ENCODE peak calls at places on chromosomes 6 and 20, in six cellular contexts. One of them, this sample, is unnamed. For H3K36me3, the result is how much of the 10 kb centered on the place peaks cover.

GRCh38 chr6:170443151-170443662 is 109.9 kb downstream of the PSMB1 start:
- DNase-seq in WERI-Rb-1: no peak
- DNase-seq in H7: peak
- DNase-seq in kidney: no peak
- DNase-seq in aorta: no peak
- DNase-seq in Peyer's patch: no peak
- DNase-seq in this sample: no peak

GRCh38 chr6:149264629-149265028 is 52.9 kb upstream of the TAB2 start:
- DNase-seq in WERI-Rb-1: no peak
- DNase-seq in H7: no peak
- DNase-seq in kidney: no peak
- DNase-seq in aorta: no peak
- DNase-seq in Peyer's patch: peak
- DNase-seq in this sample: no peak

GRCh38 chr6:113859349-113860164 is 2.4 kb downstream of the MARCKS start:
- DNase-seq in WERI-Rb-1: peak
- DNase-seq in H7: peak
- DNase-seq in kidney: peak
- DNase-seq in aorta: peak
- DNase-seq in Peyer's patch: no peak
- DNase-seq in this sample: peak

GRCh38 chr20:46852313-46852712 is 42.3 kb upstream of the EYA2 start:
- DNase-seq in WERI-Rb-1: no peak
- DNase-seq in H7: no peak
- DNase-seq in kidney: no peak
- DNase-seq in aorta: no peak
- DNase-seq in Peyer's patch: no peak
- DNase-seq in this sample: no peak

GRCh38 chr6:121897337-121897760 is 461.9 kb downstream of the GJA1 start:
- DNase-seq in WERI-Rb-1: no peak
- DNase-seq in H7: no peak
- DNase-seq in kidney: no peak
- DNase-seq in aorta: no peak
- DNase-seq in Peyer's patch: no peak
- DNase-seq in this sample: no peak

GRCh38 chr6:31952140-31952805 is 6.4 kb downstream of the CFB start:
- DNase-seq in WERI-Rb-1: peak
- DNase-seq in H7: peak
- DNase-seq in kidney: peak
- DNase-seq in aorta: peak
- DNase-seq in Peyer's patch: peak
- DNase-seq in this sample: peak

GRCh38 chr6:69279805-69280204 is 517.0 kb downstream of the LMBRD1 start:
- DNase-seq in WERI-Rb-1: no peak
- DNase-seq in H7: no peak
- DNase-seq in kidney: no peak
- DNase-seq in aorta: no peak
- DNase-seq in Peyer's patch: no peak
- DNase-seq in this sample: no peak

GRCh38 chr20:58883243-58883691 is 30.8 kb downstream of the GNAS start:
- DNase-seq in WERI-Rb-1: no peak
- DNase-seq in H7: peak
- DNase-seq in kidney: no peak
- DNase-seq in aorta: no peak
- DNase-seq in Peyer's patch: no peak
- DNase-seq in this sample: no peak

GRCh38 chr6:134111062-134111677 is 58.7 kb upstream of the SLC2A12 start:
- DNase-seq in WERI-Rb-1: peak
- DNase-seq in H7: peak
- DNase-seq in kidney: no peak
- DNase-seq in aorta: no peak
- DNase-seq in Peyer's patch: no peak
- DNase-seq in this sample: no peak

GRCh38 chr20:41134362-41135186 is 2.8 kb upstream of the PLCG1 start:
- DNase-seq in WERI-Rb-1: no peak
- DNase-seq in H7: no peak
- DNase-seq in kidney: no peak
- DNase-seq in aorta: no peak
- DNase-seq in Peyer's patch: no peak
- DNase-seq in this sample: no peak

GRCh38 chr20:4673371-4674001 is 48.2 kb upstream of the PRND start:
- DNase-seq in WERI-Rb-1: no peak
- DNase-seq in H7: no peak
- DNase-seq in kidney: no peak
- DNase-seq in aorta: no peak
- DNase-seq in Peyer's patch: no peak
- DNase-seq in this sample: no peak

DNA sequence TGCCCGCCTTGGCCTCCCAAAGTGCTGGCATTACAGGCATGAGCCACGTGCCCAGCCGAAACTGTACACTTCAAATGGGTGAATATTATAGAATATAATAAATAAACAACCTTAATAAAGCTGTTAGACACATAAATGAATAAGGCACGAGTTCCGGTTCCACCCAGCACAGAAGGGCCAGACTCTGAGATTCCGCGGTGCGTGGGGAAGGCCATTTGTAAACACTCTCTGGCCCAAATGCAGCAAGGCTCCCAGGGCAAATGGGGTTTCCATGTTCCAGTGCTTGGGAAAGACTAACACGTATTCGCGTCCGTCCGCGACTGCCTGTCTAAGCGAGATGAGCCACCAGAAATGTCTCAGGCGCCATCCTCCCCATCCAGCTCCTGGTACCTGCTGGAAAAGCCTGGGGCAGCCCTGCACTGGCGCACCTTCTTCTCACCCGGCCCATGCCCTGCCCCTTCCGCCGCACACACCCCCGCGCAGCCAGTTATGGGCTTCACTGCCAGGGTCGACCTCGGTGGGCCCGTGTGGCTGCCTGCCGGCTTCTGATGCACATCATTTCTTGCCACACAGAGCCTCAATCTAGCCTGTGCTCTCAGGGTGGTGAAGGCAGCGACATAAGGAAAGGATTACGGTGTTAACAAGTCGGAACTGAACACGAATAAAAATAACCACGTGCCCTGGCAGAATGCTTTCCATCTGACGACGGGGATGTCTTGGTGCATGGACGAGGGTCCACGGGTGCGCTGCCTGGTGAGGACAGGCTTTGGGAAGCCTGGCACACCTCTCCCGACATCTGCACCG is 5.5 kb upstream of the LSM14B start:
- DNase-seq in WERI-Rb-1: no peak
- DNase-seq in H7: no peak
- DNase-seq in kidney: no peak
- DNase-seq in aorta: no peak
- DNase-seq in Peyer's patch: no peak
- DNase-seq in this sample: no peak
- H3K36me3 ChIP-seq in WERI-Rb-1: under half
- H3K36me3 ChIP-seq in H7: under half
- H3K36me3 ChIP-seq in kidney: under half
- H3K36me3 ChIP-seq in aorta: under half
- H3K36me3 ChIP-seq in Peyer's patch: under half
- H3K36me3 ChIP-seq in this sample: under half

GRCh38 chr20:37990571-37991151 is 42.6 kb downstream of the TTI1 start:
- DNase-seq in WERI-Rb-1: peak
- DNase-seq in H7: no peak
- DNase-seq in kidney: peak
- DNase-seq in aorta: peak
- DNase-seq in Peyer's patch: peak
- DNase-seq in this sample: no peak
- H3K36me3 ChIP-seq in WERI-Rb-1: half or more
- H3K36me3 ChIP-seq in H7: under half
- H3K36me3 ChIP-seq in kidney: under half
- H3K36me3 ChIP-seq in aorta: under half
- H3K36me3 ChIP-seq in Peyer's patch: under half
- H3K36me3 ChIP-seq in this sample: under half

DNA sequence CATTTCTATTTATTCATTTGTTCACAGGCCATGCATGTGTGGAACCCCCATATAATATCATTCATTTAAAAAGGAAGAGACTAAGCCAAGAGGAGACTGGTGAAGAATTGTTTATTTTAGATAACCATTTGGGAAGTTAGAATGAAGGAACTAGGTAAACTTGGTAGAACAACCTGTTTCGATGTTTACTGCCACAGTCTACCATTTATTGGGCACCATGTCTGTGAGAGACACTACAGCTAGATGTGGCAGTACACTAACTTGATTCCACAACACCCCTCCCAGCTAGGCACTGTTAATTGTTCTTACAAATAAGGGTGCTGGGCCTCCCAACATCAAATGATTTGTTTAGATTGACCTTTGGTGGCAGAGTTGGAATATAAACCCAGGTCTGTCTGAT is 592.4 kb downstream of the EPM2A start:
- DNase-seq in WERI-Rb-1: no peak
- DNase-seq in H7: no peak
- DNase-seq in kidney: no peak
- DNase-seq in aorta: no peak
- DNase-seq in Peyer's patch: no peak
- DNase-seq in this sample: no peak
- H3K36me3 ChIP-seq in WERI-Rb-1: under half
- H3K36me3 ChIP-seq in H7: under half
- H3K36me3 ChIP-seq in kidney: under half
- H3K36me3 ChIP-seq in aorta: under half
- H3K36me3 ChIP-seq in Peyer's patch: under half
- H3K36me3 ChIP-seq in this sample: under half

GRCh38 chr6:43673444-43674063 is 14.0 kb downstream of the MRPS18A start:
- DNase-seq in WERI-Rb-1: no peak
- DNase-seq in H7: no peak
- DNase-seq in kidney: no peak
- DNase-seq in aorta: no peak
- DNase-seq in Peyer's patch: no peak
- DNase-seq in this sample: no peak

GRCh38 chr6:43670623-43670986 is 17.0 kb downstream of the MRPS18A start:
- DNase-seq in WERI-Rb-1: no peak
- DNase-seq in H7: no peak
- DNase-seq in kidney: no peak
- DNase-seq in aorta: no peak
- DNase-seq in Peyer's patch: no peak
- DNase-seq in this sample: no peak

GRCh38 chr6:43671011-43671800 is 16.4 kb downstream of the MRPS18A start:
- DNase-seq in WERI-Rb-1: no peak
- DNase-seq in H7: no peak
- DNase-seq in kidney: no peak
- DNase-seq in aorta: no peak
- DNase-seq in Peyer's patch: no peak
- DNase-seq in this sample: no peak

GRCh38 chr6:43669922-43670622 is 17.5 kb downstream of the MRPS18A start:
- DNase-seq in WERI-Rb-1: no peak
- DNase-seq in H7: peak
- DNase-seq in kidney: no peak
- DNase-seq in aorta: no peak
- DNase-seq in Peyer's patch: no peak
- DNase-seq in this sample: no peak

GRCh38 chr6:43671801-43672690 is 15.5 kb downstream of the MRPS18A start:
- DNase-seq in WERI-Rb-1: peak
- DNase-seq in H7: no peak
- DNase-seq in kidney: no peak
- DNase-seq in aorta: no peak
- DNase-seq in Peyer's patch: no peak
- DNase-seq in this sample: no peak
- H3K36me3 ChIP-seq in WERI-Rb-1: half or more
- H3K36me3 ChIP-seq in H7: under half
- H3K36me3 ChIP-seq in kidney: under half
- H3K36me3 ChIP-seq in aorta: under half
- H3K36me3 ChIP-seq in Peyer's patch: half or more
- H3K36me3 ChIP-seq in this sample: under half

DNA sequence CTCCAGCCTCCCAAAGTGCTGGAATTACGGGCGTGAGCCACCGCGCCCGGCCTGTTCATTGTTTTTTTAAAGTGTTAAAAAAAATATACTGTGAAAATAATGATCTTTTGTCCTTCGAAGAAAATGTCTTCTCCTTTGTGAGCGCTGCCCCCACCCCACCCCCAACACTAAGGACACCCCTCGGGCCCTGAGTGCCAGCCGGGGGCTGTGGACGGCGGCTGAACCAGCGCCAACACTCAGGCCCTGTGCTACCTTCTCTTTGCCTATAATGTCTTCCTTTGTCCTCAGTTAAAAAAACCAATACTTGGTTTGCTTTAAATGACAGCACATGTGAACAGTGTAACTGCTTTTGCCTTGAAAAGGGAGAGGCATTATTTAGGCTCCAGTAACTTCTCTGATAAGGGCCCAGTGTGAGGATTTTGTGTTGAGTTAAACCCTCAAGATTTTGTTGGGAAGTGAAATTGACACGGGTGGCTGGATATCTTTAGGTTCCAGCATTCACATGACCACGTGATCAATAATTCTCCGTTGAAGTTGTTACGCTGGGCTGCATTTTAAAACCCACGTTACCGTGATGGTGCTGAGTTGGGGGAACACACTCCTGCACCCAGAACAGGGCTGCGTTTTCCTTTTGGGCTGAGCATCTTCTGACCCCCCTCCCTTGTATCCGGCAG is 9.5 kb upstream of the ADRM1 start:
- DNase-seq in WERI-Rb-1: no peak
- DNase-seq in H7: no peak
- DNase-seq in kidney: no peak
- DNase-seq in aorta: no peak
- DNase-seq in Peyer's patch: no peak
- DNase-seq in this sample: no peak
- H3K36me3 ChIP-seq in WERI-Rb-1: under half
- H3K36me3 ChIP-seq in H7: under half
- H3K36me3 ChIP-seq in kidney: under half
- H3K36me3 ChIP-seq in aorta: under half
- H3K36me3 ChIP-seq in Peyer's patch: half or more
- H3K36me3 ChIP-seq in this sample: half or more

DNA sequence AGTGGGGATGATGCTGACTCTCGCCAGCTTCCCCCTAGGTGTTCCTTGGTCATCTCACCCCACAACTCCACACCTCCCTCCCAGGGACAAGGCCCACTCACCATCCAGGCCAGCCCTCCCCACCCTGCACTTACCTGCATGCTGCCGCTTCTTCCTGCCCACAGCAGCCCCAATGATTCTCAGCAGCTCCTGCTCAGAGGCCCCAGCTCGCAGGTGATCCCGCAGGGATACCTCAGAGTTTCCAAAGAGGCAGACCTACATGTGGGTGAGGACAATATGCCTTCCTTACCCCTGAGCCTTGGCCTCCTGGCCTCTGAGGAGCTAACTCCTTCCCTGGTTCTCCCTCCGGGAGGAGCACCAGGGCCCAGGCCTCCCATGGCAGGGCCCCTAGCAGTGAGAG is 24.6 kb downstream of the MOCS1 start:
- DNase-seq in WERI-Rb-1: no peak
- DNase-seq in H7: no peak
- DNase-seq in kidney: no peak
- DNase-seq in aorta: peak
- DNase-seq in Peyer's patch: no peak
- DNase-seq in this sample: peak
- H3K36me3 ChIP-seq in WERI-Rb-1: under half
- H3K36me3 ChIP-seq in H7: under half
- H3K36me3 ChIP-seq in kidney: half or more
- H3K36me3 ChIP-seq in aorta: under half
- H3K36me3 ChIP-seq in Peyer's patch: half or more
- H3K36me3 ChIP-seq in this sample: under half

GRCh38 chr20:23179766-23180403 is 93.8 kb upstream of the CD93 start:
- DNase-seq in WERI-Rb-1: no peak
- DNase-seq in H7: no peak
- DNase-seq in kidney: no peak
- DNase-seq in aorta: no peak
- DNase-seq in Peyer's patch: no peak
- DNase-seq in this sample: no peak

GRCh38 chr20:23174821-23175220 is 88.7 kb upstream of the CD93 start:
- DNase-seq in WERI-Rb-1: no peak
- DNase-seq in H7: no peak
- DNase-seq in kidney: no peak
- DNase-seq in aorta: no peak
- DNase-seq in Peyer's patch: no peak
- DNase-seq in this sample: no peak

GRCh38 chr20:23178806-23179205 is 92.7 kb upstream of the CD93 start:
- DNase-seq in WERI-Rb-1: no peak
- DNase-seq in H7: no peak
- DNase-seq in kidney: peak
- DNase-seq in aorta: no peak
- DNase-seq in Peyer's patch: no peak
- DNase-seq in this sample: no peak

GRCh38 chr20:23180451-23180921 is 94.4 kb upstream of the CD93 start:
- DNase-seq in WERI-Rb-1: no peak
- DNase-seq in H7: no peak
- DNase-seq in kidney: peak
- DNase-seq in aorta: no peak
- DNase-seq in Peyer's patch: no peak
- DNase-seq in this sample: no peak
- H3K36me3 ChIP-seq in WERI-Rb-1: under half
- H3K36me3 ChIP-seq in H7: under half
- H3K36me3 ChIP-seq in kidney: under half
- H3K36me3 ChIP-seq in aorta: under half
- H3K36me3 ChIP-seq in Peyer's patch: under half
- H3K36me3 ChIP-seq in this sample: under half